ENCODE peak calls at places on chromosomes 1 and 21, in seven cellular contexts. One of them, this sample, is unnamed. For H3K9me3 and H3K27me3, the result is how much of the 10 kb centered on the place peaks cover.

GRCh38 chr1:169931795-169932195 is 38.1 kb upstream of the SCYL3 start:
- DNase-seq in fibroblast of lung: peak
- DNase-seq in K562: no peak
- DNase-seq in hepatocyte: no peak
- DNase-seq in uterus: no peak
- DNase-seq in heart right ventricle: no peak
- DNase-seq in thoracic aorta: no peak
- DNase-seq in this sample: no peak

GRCh38 chr1:24955161-24955560 is 25.1 kb upstream of the RUNX3 start:
- DNase-seq in fibroblast of lung: peak
- DNase-seq in K562: no peak
- DNase-seq in hepatocyte: no peak
- DNase-seq in uterus: no peak
- DNase-seq in heart right ventricle: no peak
- DNase-seq in thoracic aorta: no peak
- DNase-seq in this sample: peak

GRCh38 chr1:217115404-217116380 is 392.5 kb upstream of the ESRRG start:
- DNase-seq in fibroblast of lung: no peak
- DNase-seq in K562: no peak
- DNase-seq in hepatocyte: no peak
- DNase-seq in uterus: no peak
- DNase-seq in heart right ventricle: no peak
- DNase-seq in thoracic aorta: no peak
- DNase-seq in this sample: no peak

GRCh38 chr1:7885513-7886298 is 32.8 kb upstream of the UTS2 start:
- DNase-seq in fibroblast of lung: no peak
- DNase-seq in K562: peak
- DNase-seq in hepatocyte: peak
- DNase-seq in uterus: peak
- DNase-seq in heart right ventricle: no peak
- DNase-seq in thoracic aorta: no peak
- DNase-seq in this sample: peak

GRCh38 chr1:168135982-168136708 is 585 bp downstream of the GPR161 start:
- DNase-seq in fibroblast of lung: peak
- DNase-seq in K562: peak
- DNase-seq in hepatocyte: peak
- DNase-seq in uterus: peak
- DNase-seq in heart right ventricle: no peak
- DNase-seq in thoracic aorta: no peak
- DNase-seq in this sample: no peak

GRCh38 chr1:181036107-181036843 is 2.5 kb downstream of the MR1 start:
- DNase-seq in fibroblast of lung: no peak
- DNase-seq in K562: no peak
- DNase-seq in hepatocyte: no peak
- DNase-seq in uterus: no peak
- DNase-seq in heart right ventricle: no peak
- DNase-seq in thoracic aorta: no peak
- DNase-seq in this sample: no peak

GRCh38 chr1:228487336-228488106 is at the start of gene RNF187:
- DNase-seq in fibroblast of lung: no peak
- DNase-seq in K562: peak
- DNase-seq in hepatocyte: peak
- DNase-seq in uterus: peak
- DNase-seq in heart right ventricle: peak
- DNase-seq in thoracic aorta: peak
- DNase-seq in this sample: peak

GRCh38 chr21:32581732-32582131 is 3.6 kb downstream of the TCP10L start:
- DNase-seq in fibroblast of lung: no peak
- DNase-seq in K562: no peak
- DNase-seq in hepatocyte: no peak
- DNase-seq in uterus: no peak
- DNase-seq in heart right ventricle: no peak
- DNase-seq in thoracic aorta: no peak
- DNase-seq in this sample: no peak

GRCh38 chr1:69846267-69846666 is 278.5 kb downstream of the LRRC7 start:
- DNase-seq in fibroblast of lung: no peak
- DNase-seq in K562: no peak
- DNase-seq in hepatocyte: no peak
- DNase-seq in uterus: no peak
- DNase-seq in heart right ventricle: no peak
- DNase-seq in thoracic aorta: no peak
- DNase-seq in this sample: no peak

GRCh38 chr21:40553781-40554180 is 293.2 kb downstream of the DSCAM start:
- DNase-seq in fibroblast of lung: no peak
- DNase-seq in K562: no peak
- DNase-seq in hepatocyte: no peak
- DNase-seq in uterus: no peak
- DNase-seq in heart right ventricle: no peak
- DNase-seq in thoracic aorta: no peak
- DNase-seq in this sample: no peak

GRCh38 chr1:212819704-212820103 is 27.7 kb downstream of the SPATA45 start:
- DNase-seq in fibroblast of lung: no peak
- DNase-seq in K562: no peak
- DNase-seq in hepatocyte: peak
- DNase-seq in uterus: no peak
- DNase-seq in heart right ventricle: no peak
- DNase-seq in thoracic aorta: no peak
- DNase-seq in this sample: no peak

GRCh38 chr1:113219377-113219776 is 146.4 kb downstream of the LRIG2 start:
- DNase-seq in fibroblast of lung: no peak
- DNase-seq in K562: peak
- DNase-seq in hepatocyte: no peak
- DNase-seq in uterus: no peak
- DNase-seq in heart right ventricle: no peak
- DNase-seq in thoracic aorta: no peak
- DNase-seq in this sample: no peak

GRCh38 chr1:24379733-24380315 is 33.8 kb downstream of the STPG1 start:
- DNase-seq in fibroblast of lung: peak
- DNase-seq in K562: no peak
- DNase-seq in hepatocyte: no peak
- DNase-seq in uterus: no peak
- DNase-seq in heart right ventricle: no peak
- DNase-seq in thoracic aorta: no peak
- DNase-seq in this sample: no peak

GRCh38 chr1:3019007-3019515 is 2.2 kb upstream of the ACTRT2 start:
- DNase-seq in fibroblast of lung: no peak
- DNase-seq in K562: no peak
- DNase-seq in hepatocyte: no peak
- DNase-seq in uterus: no peak
- DNase-seq in heart right ventricle: no peak
- DNase-seq in thoracic aorta: no peak
- DNase-seq in this sample: no peak

GRCh38 chr1:3019516-3020051 is 1.7 kb upstream of the ACTRT2 start:
- DNase-seq in fibroblast of lung: no peak
- DNase-seq in K562: no peak
- DNase-seq in hepatocyte: no peak
- DNase-seq in uterus: no peak
- DNase-seq in heart right ventricle: no peak
- DNase-seq in thoracic aorta: no peak
- DNase-seq in this sample: no peak

GRCh38 chr1:3017440-3018050 is 3.7 kb upstream of the ACTRT2 start:
- DNase-seq in fibroblast of lung: no peak
- DNase-seq in K562: no peak
- DNase-seq in hepatocyte: no peak
- DNase-seq in uterus: no peak
- DNase-seq in heart right ventricle: no peak
- DNase-seq in thoracic aorta: no peak
- DNase-seq in this sample: no peak

GRCh38 chr1:3018051-3018471 is 3.2 kb upstream of the ACTRT2 start:
- DNase-seq in fibroblast of lung: no peak
- DNase-seq in K562: no peak
- DNase-seq in hepatocyte: no peak
- DNase-seq in uterus: no peak
- DNase-seq in heart right ventricle: no peak
- DNase-seq in thoracic aorta: no peak
- DNase-seq in this sample: no peak

DNA sequence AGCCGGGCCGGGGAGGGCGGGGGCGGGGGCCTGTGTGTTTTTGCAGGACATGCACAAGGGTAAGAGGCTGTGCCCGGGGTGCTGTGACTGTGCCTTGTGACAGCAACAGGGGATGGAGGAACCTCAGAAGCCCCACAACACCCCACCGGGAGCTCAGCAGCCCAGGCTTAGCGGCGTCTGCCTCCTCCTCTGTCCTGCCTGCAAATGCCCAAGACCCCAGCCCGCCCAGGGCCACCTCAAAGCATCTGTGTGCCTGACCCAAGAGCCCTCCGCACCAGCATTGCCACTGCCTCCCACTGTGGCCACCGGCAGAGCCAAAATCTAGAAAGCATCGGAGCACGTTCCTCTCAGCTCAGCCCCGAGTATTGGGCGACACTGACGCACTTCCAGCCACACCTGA is 2.7 kb upstream of the ACTRT2 start:
- DNase-seq in fibroblast of lung: no peak
- DNase-seq in K562: no peak
- DNase-seq in hepatocyte: no peak
- DNase-seq in uterus: no peak
- DNase-seq in heart right ventricle: no peak
- DNase-seq in thoracic aorta: no peak
- DNase-seq in this sample: no peak
- H3K9me3 ChIP-seq in fibroblast of lung: under half
- H3K9me3 ChIP-seq in K562: under half
- H3K9me3 ChIP-seq in hepatocyte: under half
- H3K9me3 ChIP-seq in uterus: under half
- H3K9me3 ChIP-seq in heart right ventricle: under half
- H3K9me3 ChIP-seq in thoracic aorta: under half
- H3K9me3 ChIP-seq in this sample: under half

GRCh38 chr1:74766579-74766978 is 33.6 kb downstream of the TYW3 start:
- DNase-seq in fibroblast of lung: no peak
- DNase-seq in K562: no peak
- DNase-seq in hepatocyte: no peak
- DNase-seq in uterus: no peak
- DNase-seq in heart right ventricle: no peak
- DNase-seq in thoracic aorta: no peak
- DNase-seq in this sample: no peak

GRCh38 chr1:74763714-74764301 is 30.9 kb downstream of the TYW3 start:
- DNase-seq in fibroblast of lung: no peak
- DNase-seq in K562: no peak
- DNase-seq in hepatocyte: no peak
- DNase-seq in uterus: no peak
- DNase-seq in heart right ventricle: no peak
- DNase-seq in thoracic aorta: no peak
- DNase-seq in this sample: no peak

GRCh38 chr1:74772945-74773344 is 40.0 kb downstream of the TYW3 start:
- DNase-seq in fibroblast of lung: peak
- DNase-seq in K562: no peak
- DNase-seq in hepatocyte: no peak
- DNase-seq in uterus: no peak
- DNase-seq in heart right ventricle: no peak
- DNase-seq in thoracic aorta: no peak
- DNase-seq in this sample: no peak

GRCh38 chr1:74771913-74772515 is 39.1 kb downstream of the TYW3 start:
- DNase-seq in fibroblast of lung: peak
- DNase-seq in K562: peak
- DNase-seq in hepatocyte: peak
- DNase-seq in uterus: no peak
- DNase-seq in heart right ventricle: peak
- DNase-seq in thoracic aorta: no peak
- DNase-seq in this sample: no peak

GRCh38 chr1:74767490-74767889 is 34.5 kb downstream of the TYW3 start:
- DNase-seq in fibroblast of lung: no peak
- DNase-seq in K562: peak
- DNase-seq in hepatocyte: no peak
- DNase-seq in uterus: no peak
- DNase-seq in heart right ventricle: no peak
- DNase-seq in thoracic aorta: no peak
- DNase-seq in this sample: no peak
- TF ChIP-seq CTCF in fibroblast of lung: peak
- TF ChIP-seq CTCF in K562: peak
- TF ChIP-seq CTCF in hepatocyte: no peak
- TF ChIP-seq CTCF in uterus: no peak
- TF ChIP-seq CTCF in heart right ventricle: no peak
- TF ChIP-seq CTCF in thoracic aorta: no peak
- TF ChIP-seq CTCF in this sample: no peak

DNA sequence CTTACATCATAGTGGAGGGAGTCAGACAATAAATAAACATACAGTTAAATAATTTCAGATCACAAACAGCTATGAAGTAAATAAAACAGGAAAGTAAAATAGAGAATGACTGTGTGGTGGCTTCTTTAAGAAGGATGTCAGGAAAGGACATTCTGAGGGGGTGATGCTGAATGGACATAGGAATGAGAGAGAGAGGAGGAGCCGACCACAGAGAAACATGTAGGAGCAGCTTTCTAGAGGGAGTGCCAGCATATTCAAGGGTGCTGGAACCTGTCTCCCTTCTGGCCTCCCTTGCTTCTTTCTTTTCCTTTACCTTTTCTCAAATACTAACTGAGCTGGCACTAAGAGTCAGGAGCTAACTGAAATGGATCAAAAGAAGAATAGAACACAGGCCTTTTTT is 20.5 kb upstream of the BCL10 start:
- DNase-seq in fibroblast of lung: peak
- DNase-seq in K562: no peak
- DNase-seq in hepatocyte: no peak
- DNase-seq in uterus: no peak
- DNase-seq in heart right ventricle: no peak
- DNase-seq in thoracic aorta: no peak
- DNase-seq in this sample: no peak
- H3K27me3 ChIP-seq in fibroblast of lung: under half
- H3K27me3 ChIP-seq in K562: under half
- H3K27me3 ChIP-seq in hepatocyte: under half
- H3K27me3 ChIP-seq in uterus: under half
- H3K27me3 ChIP-seq in heart right ventricle: under half
- H3K27me3 ChIP-seq in thoracic aorta: under half
- H3K27me3 ChIP-seq in this sample: under half

GRCh38 chr1:4626560-4627319 is 27.7 kb upstream of the AJAP1 start:
- DNase-seq in fibroblast of lung: no peak
- DNase-seq in K562: no peak
- DNase-seq in hepatocyte: no peak
- DNase-seq in uterus: no peak
- DNase-seq in heart right ventricle: no peak
- DNase-seq in thoracic aorta: no peak
- DNase-seq in this sample: no peak

GRCh38 chr1:4626061-4626460 is 28.3 kb upstream of the AJAP1 start:
- DNase-seq in fibroblast of lung: no peak
- DNase-seq in K562: no peak
- DNase-seq in hepatocyte: no peak
- DNase-seq in uterus: no peak
- DNase-seq in heart right ventricle: no peak
- DNase-seq in thoracic aorta: no peak
- DNase-seq in this sample: no peak

GRCh38 chr1:4622821-4623220 is 31.6 kb upstream of the AJAP1 start:
- DNase-seq in fibroblast of lung: no peak
- DNase-seq in K562: no peak
- DNase-seq in hepatocyte: no peak
- DNase-seq in uterus: no peak
- DNase-seq in heart right ventricle: no peak
- DNase-seq in thoracic aorta: no peak
- DNase-seq in this sample: no peak

GRCh38 chr1:4624141-4624715 is 30.2 kb upstream of the AJAP1 start:
- DNase-seq in fibroblast of lung: no peak
- DNase-seq in K562: no peak
- DNase-seq in hepatocyte: no peak
- DNase-seq in uterus: no peak
- DNase-seq in heart right ventricle: no peak
- DNase-seq in thoracic aorta: no peak
- DNase-seq in this sample: no peak

DNA sequence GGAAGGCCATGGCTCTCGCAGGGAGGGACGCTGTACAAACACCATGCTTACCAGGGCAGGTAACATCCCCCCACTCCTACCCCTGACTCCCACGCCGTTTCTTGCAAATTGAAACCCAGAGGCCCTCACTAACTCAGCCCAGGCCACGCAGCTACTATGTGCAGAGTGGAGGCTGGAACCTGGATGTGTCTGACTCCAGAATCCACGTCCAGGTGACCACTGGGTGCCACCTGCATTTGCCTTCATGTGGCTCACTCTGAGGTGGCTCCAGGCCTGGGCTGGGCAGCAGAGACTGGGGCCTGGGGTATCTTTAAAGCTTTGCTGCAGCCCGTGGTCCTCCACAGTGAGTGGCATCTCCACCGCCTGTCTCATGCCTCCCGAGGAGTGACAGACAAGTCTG is 29.6 kb upstream of the AJAP1 start:
- DNase-seq in fibroblast of lung: no peak
- DNase-seq in K562: no peak
- DNase-seq in hepatocyte: no peak
- DNase-seq in uterus: no peak
- DNase-seq in heart right ventricle: no peak
- DNase-seq in thoracic aorta: no peak
- DNase-seq in this sample: no peak
- H3K9me3 ChIP-seq in fibroblast of lung: under half
- H3K9me3 ChIP-seq in K562: under half
- H3K9me3 ChIP-seq in hepatocyte: under half
- H3K9me3 ChIP-seq in uterus: under half
- H3K9me3 ChIP-seq in heart right ventricle: under half
- H3K9me3 ChIP-seq in thoracic aorta: under half
- H3K9me3 ChIP-seq in this sample: under half